ENCODE peak calls at places on chromosomes 5 and 9, in six cellular contexts. One of them, this sample, is unnamed.
A peak's percentile ranks its signal among the peaks of the same experiment; 100 is the strongest.

GRCh38 chr5:114296191-114296590 is 65.7 kb upstream of the KCNN2 start:
- DNase-seq in vagina: no peak
- DNase-seq in gastrocnemius medialis: no peak
- DNase-seq in GM23248: no peak
- DNase-seq in A549: no peak
- DNase-seq in tibial artery: no peak
- DNase-seq in this sample: no peak

GRCh38 chr5:36734422-36734821 is 128.0 kb downstream of the SLC1A3 start:
- DNase-seq in vagina: no peak
- DNase-seq in gastrocnemius medialis: no peak
- DNase-seq in GM23248: peak; percentile 60
- DNase-seq in A549: no peak
- DNase-seq in tibial artery: no peak
- DNase-seq in this sample: no peak

GRCh38 chr5:44538831-44539539 is 149.8 kb upstream of the FGF10 start:
- DNase-seq in vagina: no peak
- DNase-seq in gastrocnemius medialis: peak; percentile 5
- DNase-seq in GM23248: peak; percentile 13
- DNase-seq in A549: no peak
- DNase-seq in tibial artery: no peak
- DNase-seq in this sample: no peak

GRCh38 chr5:154342211-154342610 is 103.6 kb upstream of the SAP30L start:
- DNase-seq in vagina: no peak
- DNase-seq in gastrocnemius medialis: no peak
- DNase-seq in GM23248: no peak
- DNase-seq in A549: no peak
- DNase-seq in tibial artery: no peak
- DNase-seq in this sample: no peak

GRCh38 chr9:127987103-127987614 is 6.4 kb upstream of the EEIG1 start:
- DNase-seq in vagina: no peak
- DNase-seq in gastrocnemius medialis: peak; percentile 89
- DNase-seq in GM23248: peak; percentile 87
- DNase-seq in A549: peak; percentile 88
- DNase-seq in tibial artery: peak; percentile 70
- DNase-seq in this sample: no peak

GRCh38 chr5:75567710-75568109 is 43.5 kb upstream of the ANKDD1B start:
- DNase-seq in vagina: no peak
- DNase-seq in gastrocnemius medialis: no peak
- DNase-seq in GM23248: peak; percentile 67
- DNase-seq in A549: peak; percentile 54
- DNase-seq in tibial artery: no peak
- DNase-seq in this sample: no peak

GRCh38 chr5:17819786-17820185 is 185.5 kb downstream of the TAF11L14 start:
- DNase-seq in vagina: no peak
- DNase-seq in gastrocnemius medialis: no peak
- DNase-seq in GM23248: no peak
- DNase-seq in A549: no peak
- DNase-seq in tibial artery: no peak
- DNase-seq in this sample: no peak

GRCh38 chr5:176381423-176381822 is 7.0 kb downstream of the NOP16 start:
- DNase-seq in vagina: no peak
- DNase-seq in gastrocnemius medialis: peak; percentile 76
- DNase-seq in GM23248: no peak
- DNase-seq in A549: no peak
- DNase-seq in tibial artery: peak; percentile 79
- DNase-seq in this sample: no peak

GRCh38 chr9:94031380-94031779 is 52.9 kb upstream of the PTPDC1 start:
- DNase-seq in vagina: no peak
- DNase-seq in gastrocnemius medialis: no peak
- DNase-seq in GM23248: peak; percentile 67
- DNase-seq in A549: no peak
- DNase-seq in tibial artery: no peak
- DNase-seq in this sample: no peak

GRCh38 chr5:56480305-56481146 is 247.4 kb upstream of the ANKRD55 start:
- DNase-seq in vagina: no peak
- DNase-seq in gastrocnemius medialis: no peak
- DNase-seq in GM23248: peak; percentile 86
- DNase-seq in A549: no peak
- DNase-seq in tibial artery: peak; percentile 81
- DNase-seq in this sample: peak; percentile 41

GRCh38 chr5:145531038-145531734 is 304.0 kb downstream of the PRELID2 start:
- DNase-seq in vagina: no peak
- DNase-seq in gastrocnemius medialis: no peak
- DNase-seq in GM23248: peak; percentile 56
- DNase-seq in A549: peak; percentile 10
- DNase-seq in tibial artery: no peak
- DNase-seq in this sample: peak; percentile 30

GRCh38 chr5:81752644-81752963 is 1.7 kb upstream of the SSBP2 start:
- DNase-seq in vagina: no peak
- DNase-seq in gastrocnemius medialis: no peak
- DNase-seq in GM23248: no peak
- DNase-seq in A549: no peak
- DNase-seq in tibial artery: no peak
- DNase-seq in this sample: no peak

GRCh38 chr5:156327306-156327705 is 342 bp downstream of the SGCD start:
- DNase-seq in vagina: no peak
- DNase-seq in gastrocnemius medialis: no peak
- DNase-seq in GM23248: peak; percentile 48
- DNase-seq in A549: no peak
- DNase-seq in tibial artery: no peak
- DNase-seq in this sample: no peak

GRCh38 chr5:103648086-103648485 is 85.5 kb upstream of the NUDT12 start:
- DNase-seq in vagina: no peak
- DNase-seq in gastrocnemius medialis: no peak
- DNase-seq in GM23248: no peak
- DNase-seq in A549: no peak
- DNase-seq in tibial artery: no peak
- DNase-seq in this sample: no peak

GRCh38 chr5:103645816-103646215 is 83.2 kb upstream of the NUDT12 start:
- DNase-seq in vagina: no peak
- DNase-seq in gastrocnemius medialis: no peak
- DNase-seq in GM23248: no peak
- DNase-seq in A549: no peak
- DNase-seq in tibial artery: no peak
- DNase-seq in this sample: no peak

DNA sequence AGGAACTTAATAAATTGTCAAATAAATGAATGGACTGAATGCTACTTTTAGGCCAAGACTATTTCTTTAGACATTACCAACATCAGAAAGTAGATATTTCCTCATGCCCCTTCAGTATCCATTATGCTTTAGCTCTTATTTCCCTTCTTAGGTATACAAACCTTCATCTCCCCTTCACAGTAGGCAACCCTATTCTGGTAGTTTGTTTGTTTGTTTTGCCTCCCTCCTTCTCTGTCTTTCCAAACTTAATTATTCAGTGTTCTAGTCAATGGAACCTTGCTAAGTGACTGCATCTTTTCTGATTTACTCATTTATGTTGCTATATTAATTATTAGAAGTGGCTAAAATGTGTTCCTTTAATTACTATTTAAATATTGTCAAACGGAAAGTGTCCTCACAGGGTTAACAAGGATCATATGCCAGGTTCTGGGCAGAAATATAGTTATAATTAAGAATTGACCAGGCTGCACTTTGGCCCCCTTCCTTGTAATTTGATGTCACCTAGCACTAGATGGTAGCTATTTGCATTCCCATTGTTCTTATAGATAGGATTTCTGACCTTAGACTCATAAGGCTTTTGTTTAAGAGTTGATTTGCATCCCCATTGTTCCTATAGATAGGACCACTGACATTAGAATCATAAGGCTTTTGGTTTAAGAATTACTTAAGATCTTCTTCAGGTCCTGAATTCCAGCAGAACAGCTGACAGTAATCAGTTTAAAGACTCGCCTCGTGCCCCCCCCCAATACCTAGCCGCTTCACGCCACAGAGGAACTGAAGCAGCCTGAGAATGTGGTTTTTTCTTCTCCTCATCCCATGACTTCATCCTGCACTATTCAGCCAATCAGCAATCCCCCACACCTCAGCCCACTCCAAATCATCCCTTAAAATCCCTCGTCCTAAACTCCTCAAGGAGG is 84.4 kb upstream of the NUDT12 start:
- DNase-seq in vagina: no peak
- DNase-seq in gastrocnemius medialis: no peak
- DNase-seq in GM23248: no peak
- DNase-seq in A549: no peak
- DNase-seq in tibial artery: no peak
- DNase-seq in this sample: no peak
- H3K27ac ChIP-seq in vagina: no peak overlapping the region
- H3K27ac ChIP-seq in gastrocnemius medialis: no peak overlapping the region
- H3K27ac ChIP-seq in GM23248: no peak overlapping the region
- H3K27ac ChIP-seq in A549: no peak overlapping the region
- H3K27ac ChIP-seq in tibial artery: no peak overlapping the region
- H3K27ac ChIP-seq in this sample: no peak overlapping the region

GRCh38 chr5:87405472-87406155 is 7.1 kb downstream of the CCNH start:
- DNase-seq in vagina: no peak
- DNase-seq in gastrocnemius medialis: no peak
- DNase-seq in GM23248: no peak
- DNase-seq in A549: no peak
- DNase-seq in tibial artery: no peak
- DNase-seq in this sample: no peak
- H3K4me1 ChIP-seq in vagina: peaks cover 7% of the 10 kb centered on the region
- H3K4me1 ChIP-seq in gastrocnemius medialis: no peaks in the 10 kb centered on the region
- H3K4me1 ChIP-seq in GM23248: peaks cover 14% of the 10 kb centered on the region
- H3K4me1 ChIP-seq in A549: peaks cover 3% of the 10 kb centered on the region
- H3K4me1 ChIP-seq in tibial artery: peaks cover 12% of the 10 kb centered on the region
- H3K4me1 ChIP-seq in this sample: no peaks in the 10 kb centered on the region

GRCh38 chr9:33106827-33107621 is 30.6 kb upstream of the SMU1 start:
- DNase-seq in vagina: no peak
- DNase-seq in gastrocnemius medialis: no peak
- DNase-seq in GM23248: peak; percentile 86
- DNase-seq in A549: no peak
- DNase-seq in tibial artery: peak; percentile 76
- DNase-seq in this sample: peak; percentile 41

GRCh38 chr9:33105504-33105903 is 29.0 kb upstream of the SMU1 start:
- DNase-seq in vagina: no peak
- DNase-seq in gastrocnemius medialis: no peak
- DNase-seq in GM23248: no peak
- DNase-seq in A549: no peak
- DNase-seq in tibial artery: no peak
- DNase-seq in this sample: no peak

GRCh38 chr9:33107762-33108161 is 31.3 kb upstream of the SMU1 start:
- DNase-seq in vagina: no peak
- DNase-seq in gastrocnemius medialis: no peak
- DNase-seq in GM23248: peak; percentile 42
- DNase-seq in A549: no peak
- DNase-seq in tibial artery: no peak
- DNase-seq in this sample: no peak

GRCh38 chr9:33105939-33106338 is 29.5 kb upstream of the SMU1 start:
- DNase-seq in vagina: no peak
- DNase-seq in gastrocnemius medialis: no peak
- DNase-seq in GM23248: no peak
- DNase-seq in A549: no peak
- DNase-seq in tibial artery: no peak
- DNase-seq in this sample: no peak

DNA sequence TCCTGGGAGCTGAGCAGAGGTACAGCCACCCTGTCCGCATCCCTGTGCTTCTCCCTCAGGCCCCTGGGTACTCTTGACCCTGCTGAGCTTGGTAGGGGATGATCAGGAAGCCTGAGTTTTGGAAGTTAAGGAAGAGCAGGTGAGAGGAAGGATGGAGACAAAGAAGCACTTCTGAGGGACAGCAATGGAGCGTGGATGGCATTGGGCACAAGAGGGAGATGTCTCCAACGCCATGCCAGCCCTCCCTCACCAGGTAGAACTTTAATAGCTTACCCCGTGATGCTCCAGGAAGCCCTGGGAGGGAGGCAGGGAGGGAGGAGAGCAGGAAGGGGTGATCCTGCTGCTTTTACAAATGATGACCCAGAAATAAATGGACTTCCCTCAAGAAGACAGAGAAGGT is 29.9 kb upstream of the SMU1 start:
- DNase-seq in vagina: no peak
- DNase-seq in gastrocnemius medialis: no peak
- DNase-seq in GM23248: no peak
- DNase-seq in A549: no peak
- DNase-seq in tibial artery: no peak
- DNase-seq in this sample: no peak
- H3K4me3 ChIP-seq in vagina: no peak overlapping the region
- H3K4me3 ChIP-seq in gastrocnemius medialis: no peak overlapping the region
- H3K4me3 ChIP-seq in GM23248: no peak overlapping the region
- H3K4me3 ChIP-seq in A549: no peak overlapping the region
- H3K4me3 ChIP-seq in tibial artery: no peak overlapping the region
- H3K4me3 ChIP-seq in this sample: no peak overlapping the region

GRCh38 chr9:96232164-96232538 is 69.8 kb downstream of the HSD17B3 start:
- DNase-seq in vagina: no peak
- DNase-seq in gastrocnemius medialis: no peak
- DNase-seq in GM23248: no peak
- DNase-seq in A549: no peak
- DNase-seq in tibial artery: no peak
- DNase-seq in this sample: no peak
- H3K27ac ChIP-seq in vagina: peak overlapping the region; percentile 69
- H3K27ac ChIP-seq in gastrocnemius medialis: peak overlapping the region; percentile 42
- H3K27ac ChIP-seq in GM23248: no peak overlapping the region
- H3K27ac ChIP-seq in A549: no peak overlapping the region
- H3K27ac ChIP-seq in tibial artery: peak overlapping the region; percentile 61
- H3K27ac ChIP-seq in this sample: peak overlapping the region; percentile 78

DNA sequence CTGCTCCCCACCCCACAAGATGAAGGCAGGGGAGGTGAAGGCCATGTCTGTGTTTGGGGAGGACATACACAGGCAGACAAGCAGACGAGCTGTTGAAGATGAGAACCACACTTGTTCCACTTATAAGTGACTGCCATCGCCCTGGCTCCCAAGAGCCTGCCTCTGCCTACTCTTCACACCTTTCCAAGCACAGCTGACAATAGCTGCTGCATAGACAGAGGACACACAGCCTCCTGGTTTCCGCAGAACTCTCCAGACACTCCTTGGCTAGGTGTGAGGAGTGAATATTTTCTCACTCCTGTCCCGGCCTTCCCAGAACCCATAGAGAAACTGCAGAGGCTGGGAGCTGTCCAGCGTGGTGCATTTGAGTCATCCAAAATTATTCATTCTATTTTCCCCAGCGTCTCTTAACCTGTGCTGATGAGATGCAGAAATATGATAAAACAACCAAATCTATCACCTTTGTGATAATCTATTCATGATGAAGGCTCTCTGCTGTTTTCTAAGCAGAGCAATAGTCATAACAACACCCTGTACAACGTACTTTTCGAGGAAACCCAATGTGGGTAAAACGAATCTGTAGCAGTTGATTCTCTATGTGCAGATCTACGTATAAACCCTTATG is 24.7 kb downstream of the KLF9 start:
- DNase-seq in vagina: no peak
- DNase-seq in gastrocnemius medialis: no peak
- DNase-seq in GM23248: peak; percentile 76
- DNase-seq in A549: no peak
- DNase-seq in tibial artery: no peak
- DNase-seq in this sample: no peak
- H3K4me1 ChIP-seq in vagina: peaks cover 63% of the 10 kb centered on the region
- H3K4me1 ChIP-seq in gastrocnemius medialis: peaks cover 93% of the 10 kb centered on the region
- H3K4me1 ChIP-seq in GM23248: no peaks in the 10 kb centered on the region
- H3K4me1 ChIP-seq in A549: no peaks in the 10 kb centered on the region
- H3K4me1 ChIP-seq in tibial artery: peaks cover 96% of the 10 kb centered on the region
- H3K4me1 ChIP-seq in this sample: peaks cover 7% of the 10 kb centered on the region